ENCODE peak calls at places on chromosomes 4 and X, in four cellular contexts. O is stimulated activated CD8-positive, alpha-beta memory T cell treated with anti-CD3 and anti-CD28 coated beads, Interleukin-12 subunit alpha, Interleukin-12 subunit beta, amount 100 ng/mL, for 4 hours; J is H4; W is KG1. N is an unnamed sample.

GRCh38 chr4:36235306-36235705 is 9.0 kb downstream of the ARAP2 start:
- DNase-seq in W (no peak), J (peak; percentile 16), O (no peak), N (no peak)

GRCh38 chr4:19178835-19179234 is 1072.9 kb upstream of the SLIT2 start:
- DNase-seq in W (no peak), J (no peak), O (no peak), N (no peak)

GRCh38 chrX:19889582-19890342 is 2.4 kb upstream of the SH3KBP1 start:
- DNase-seq in W (no peak), J (peak; percentile 27), O (no peak), N (no peak)

GRCh38 chr4:121989715-121990114 is 37.9 kb upstream of the TRPC3 start:
- DNase-seq in J (peak; percentile 76), O (no peak), W (no peak), N (no peak)

GRCh38 chr4:4362991-4363697 is 23.8 kb upstream of the NSG1 start:
- DNase-seq in J (no peak), W (no peak), O (no peak), N (no peak)

GRCh38 chr4:5943561-5943960 is 50.7 kb upstream of the CRMP1 start:
- DNase-seq in W (no peak), J (no peak), O (no peak), N (no peak)

GRCh38 chr4:76108467-76109181 is 34.1 kb downstream of the ART3 start:
- DNase-seq in W (no peak), J (peak; percentile 26), O (no peak), N (no peak)

GRCh38 chrX:22424919-22425318 is 152.2 kb downstream of the CBLL2 start:
- DNase-seq in J (no peak), O (no peak), W (no peak), N (no peak)

GRCh38 chr4:68342139-68342538 is 7.8 kb downstream of the YTHDC1 start:
- DNase-seq in W (no peak), O (no peak), J (no peak), N (peak; percentile 20)

GRCh38 chr4:185134176-185134869 is 8.7 kb upstream of the SLC25A4 start:
- DNase-seq in O (no peak), W (no peak), J (peak; percentile 43), N (no peak)

GRCh38 chr4:156547439-156547838 is 424.2 kb downstream of the PDGFC start:
- DNase-seq in W (peak; percentile 7), J (peak; percentile 85), O (no peak), N (no peak)

GRCh38 chrX:104270916-104271512 is 16.3 kb upstream of the ESX1 start:
- DNase-seq in W (no peak), J (peak; percentile 31), O (no peak), N (no peak)

GRCh38 chr4:23945521-23946017 is 55.7 kb upstream of the PPARGC1A start:
- DNase-seq in J (peak; percentile 85), W (peak; percentile 30), O (no peak), N (peak; percentile 43)

GRCh38 chrX:120334603-120335002 is 23.3 kb upstream of the TMEM255A start:
- DNase-seq in W (no peak), O (no peak), J (no peak), N (no peak)

GRCh38 chrX:116246261-116246660 is 75.7 kb downstream of the AGTR2 start:
- DNase-seq in W (no peak), O (no peak), J (no peak), N (no peak)

GRCh38 chrX:13432376-13432775 is 112.5 kb upstream of the ATXN3L start:
- DNase-seq in W (no peak), J (peak; percentile 79), O (no peak), N (no peak)

GRCh38 chr4:163515198-163515597 is 20.7 kb downstream of the TMA16 start:
- DNase-seq in W (no peak), J (no peak), O (no peak), N (no peak)

GRCh38 chr4:76993787-76994641 is 44.5 kb downstream of the SEPTIN11 start:
- DNase-seq in W (no peak), O (peak; percentile 8), J (no peak), N (no peak)

GRCh38 chr4:58961925-58962324 is 1851.7 kb upstream of the IGFBP7 start:
- DNase-seq in O (no peak), J (no peak), W (no peak), N (no peak)

GRCh38 chr4:159174645-159175147 is 71.8 kb downstream of the RAPGEF2 start:
- DNase-seq in J (no peak), W (no peak), O (no peak), N (no peak)

GRCh38 chrX:1455948-1456280 is 3.2 kb upstream of the ASMTL start:
- DNase-seq in O (no peak), W (no peak), J (no peak), N (no peak)

GRCh38 chrX:69307736-69308135 is 142.5 kb upstream of the PJA1 start:
- DNase-seq in J (no peak), W (no peak), O (no peak), N (no peak)

GRCh38 chr4:142416121-142416520 is 430.0 kb downstream of the INPP4B start:
- DNase-seq in O (no peak), J (no peak), W (no peak), N (no peak)

GRCh38 chr4:13399257-13399656 is 84.9 kb downstream of the RAB28 start:
- DNase-seq in J (no peak), O (no peak), W (no peak), N (no peak)

GRCh38 chrX:132119821-132120220 is 8.0 kb downstream of the FRMD7 start:
- DNase-seq in J (no peak), O (no peak), W (no peak), N (no peak)